ENCODE peak calls at places on chromosomes 5 and 9, in seven cellular contexts. T is aorta, V is fibroblast of pulmonary artery, W is cardiac muscle cell, R is bronchial epithelial cell, B is IMR-90, C is fibroblast of mammary gland. D is an unnamed sample.

GRCh38 chr9:77927265-77927664 is 104.3 kb downstream of the GNAQ start:
- DNase-seq in W (no peak), B (peak; percentile 45), T (no peak), V (peak; percentile 62), R (no peak), C (peak; percentile 51), D (no peak)

GRCh38 chr9:132908635-132909034 is 29.9 kb downstream of the SPACA9 start:
- DNase-seq in R (no peak), C (no peak), B (no peak), T (no peak), W (no peak), V (no peak), D (no peak)

GRCh38 chr9:93582550-93582949 is 6.2 kb downstream of the PHF2 start:
- DNase-seq in C (no peak), R (no peak), B (no peak), T (peak; percentile 2), V (no peak), W (no peak), D (no peak)

GRCh38 chr9:35760651-35761050 is 6.6 kb upstream of the MSMP start:
- DNase-seq in T (peak; percentile 68), W (no peak), C (no peak), B (peak; percentile 41), V (peak; percentile 86), R (peak; percentile 36), D (peak; percentile 34)

GRCh38 chr9:90365646-90366045 is 277.0 kb downstream of the DIRAS2 start:
- DNase-seq in T (no peak), C (no peak), V (no peak), R (peak; percentile 43), W (no peak), B (no peak), D (no peak)

GRCh38 chr9:93603906-93604326 is 27.5 kb downstream of the PHF2 start:
- DNase-seq in V (no peak), T (peak; percentile 26), R (no peak), B (no peak), W (no peak), C (no peak), D (no peak)

GRCh38 chr5:34499001-34499734 is 157.0 kb upstream of the RAI14 start:
- DNase-seq in B (peak; percentile 90), V (peak; percentile 69), W (no peak), R (peak; percentile 91), C (peak; percentile 89), T (no peak), D (no peak)

GRCh38 chr9:36194326-36195000 is 3.7 kb downstream of the CLTA start:
- DNase-seq in C (no peak), V (no peak), B (peak; percentile 25), W (no peak), R (peak; percentile 59), T (no peak), D (no peak)

GRCh38 chr5:2895876-2896275 is 144.4 kb upstream of the IRX2 start:
- DNase-seq in C (no peak), R (no peak), W (no peak), V (no peak), B (no peak), T (no peak), D (no peak)

GRCh38 chr5:144187699-144188294 is 17.1 kb downstream of the KCTD16 start:
- DNase-seq in C (peak; percentile 96), V (peak; percentile 97), R (peak; percentile 91), W (no peak), B (peak; percentile 99), T (peak; percentile 82), D (peak; percentile 92)

GRCh38 chr9:86079421-86080111 is 19.8 kb downstream of the GOLM1 start:
- DNase-seq in C (peak; percentile 42), W (no peak), B (no peak), R (peak; percentile 77), T (no peak), V (peak; percentile 36), D (no peak)

GRCh38 chr9:109448223-109448622 is 49.9 kb downstream of the PTPN3 start:
- DNase-seq in T (no peak), B (peak; percentile 71), R (peak; percentile 74), V (peak; percentile 32), W (no peak), C (peak; percentile 63), D (no peak)

GRCh38 chr5:135038829-135039525 is 4.9 kb upstream of the PITX1 start:
- DNase-seq in V (no peak), B (no peak), R (peak; percentile 23), C (no peak), T (peak; percentile 47), W (no peak), D (no peak)

GRCh38 chr9:123157216-123157615 is 111.2 kb downstream of the STRBP start:
- DNase-seq in C (peak; percentile 43), R (peak; percentile 68), V (peak; percentile 24), B (peak; percentile 50), T (no peak), W (no peak), D (peak; percentile 1)

GRCh38 chr9:99176527-99177013 is 45.2 kb downstream of the ALG2 start:
- DNase-seq in W (no peak), T (no peak), B (no peak), V (no peak), R (no peak), C (no peak), D (no peak)
- H3K4me3 ChIP-seq in W (no peak overlapping the region), T (no peak overlapping the region), B (no peak overlapping the region), V (no peak overlapping the region), R (no peak overlapping the region), C (no peak overlapping the region), D (no peak overlapping the region)

DNA sequence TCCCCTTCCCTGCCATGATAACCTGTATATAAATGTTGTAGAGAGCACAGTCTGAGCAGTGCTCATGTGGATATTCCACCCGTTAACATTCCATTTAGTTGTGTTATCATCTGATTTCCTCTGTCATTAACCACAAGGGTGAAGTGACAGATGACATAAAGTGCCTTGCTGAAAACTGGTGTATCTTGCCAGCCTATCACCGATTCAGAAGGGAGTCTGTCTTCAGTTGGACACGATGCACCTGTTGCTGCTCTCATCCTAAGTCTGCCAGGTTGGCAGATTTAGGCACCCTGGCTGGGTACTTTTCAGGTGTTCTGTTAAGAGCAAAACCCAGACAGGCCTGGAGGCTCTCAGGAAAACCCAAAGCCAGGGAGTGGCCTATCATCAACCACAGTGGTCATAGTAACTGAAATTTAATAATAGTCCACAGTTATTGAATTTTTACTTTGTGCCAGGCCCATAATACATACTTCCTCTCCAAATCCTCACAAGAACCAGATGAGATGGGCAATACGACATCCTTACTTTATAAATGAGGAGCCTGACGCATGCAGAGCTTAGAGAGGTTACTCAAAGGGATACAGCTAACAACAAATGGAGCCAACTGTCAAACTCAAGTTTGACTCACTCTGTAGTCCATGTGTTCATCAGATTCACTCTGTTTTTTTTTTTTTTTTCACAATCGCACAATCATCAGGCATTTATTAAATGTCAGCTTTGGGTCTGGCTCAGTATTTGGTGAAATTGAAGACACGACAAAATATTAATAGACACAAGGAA is 100.7 kb upstream of the SPRY4 start:
- DNase-seq in R (no peak), W (no peak), T (no peak), C (peak; percentile 93), V (no peak), B (peak; percentile 74), D (peak; percentile 59)
- H3K4me3 ChIP-seq in R (no peak overlapping the region), W (no peak overlapping the region), T (no peak overlapping the region), C (no peak overlapping the region), V (no peak overlapping the region), B (no peak overlapping the region), D (no peak overlapping the region)

DNA sequence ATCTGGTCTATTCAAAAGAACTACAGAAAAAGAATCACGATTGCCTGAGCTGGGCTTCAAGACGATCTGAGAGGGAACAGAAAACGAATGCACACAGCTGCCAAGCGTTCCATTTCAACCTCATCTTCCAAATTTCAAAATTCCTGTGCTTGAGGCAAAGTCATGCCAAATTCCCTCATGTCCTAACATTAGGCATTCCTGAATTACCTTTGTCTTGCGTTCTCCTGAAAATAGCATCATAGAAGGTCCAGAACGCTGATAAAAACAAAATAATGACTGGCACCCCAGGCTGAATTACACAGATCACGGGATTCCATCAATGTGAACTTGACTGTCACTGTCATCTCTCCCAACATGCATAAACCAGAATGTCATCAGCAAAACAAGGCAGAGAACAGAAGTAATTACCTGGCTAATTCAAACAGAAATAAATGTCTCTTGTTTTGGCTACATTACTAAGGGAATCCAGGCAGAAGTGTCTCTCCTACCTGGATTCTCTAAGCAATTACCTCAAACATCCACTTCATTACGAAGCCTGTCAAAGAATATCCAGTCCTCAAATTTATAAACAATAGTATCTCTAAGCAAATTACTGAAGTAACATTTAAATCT is 12.0 kb upstream of the CDH6 start:
- DNase-seq in C (no peak), V (no peak), R (no peak), W (no peak), B (no peak), T (no peak), D (no peak)
- H3K4me3 ChIP-seq in C (no peak overlapping the region), V (no peak overlapping the region), R (no peak overlapping the region), W (no peak overlapping the region), B (no peak overlapping the region), T (no peak overlapping the region), D (no peak overlapping the region)

DNA sequence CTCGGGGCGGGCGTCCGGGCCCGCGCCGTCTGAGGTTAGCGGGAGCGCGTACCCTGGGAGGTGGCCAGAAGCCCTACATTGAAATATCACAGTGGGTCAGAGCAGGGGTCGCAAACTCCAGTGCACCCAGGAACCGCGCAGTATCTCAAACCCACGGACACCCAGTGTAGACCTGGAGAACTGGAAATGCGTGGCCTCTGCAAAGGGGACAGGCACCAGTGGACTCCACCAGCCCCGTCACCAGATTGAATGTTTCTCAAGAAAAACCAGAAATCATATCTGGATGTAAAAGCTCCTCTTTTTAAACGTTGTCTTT is 117.6 kb upstream of the SMIM23 start:
- DNase-seq in V (no peak), B (no peak), C (no peak), R (no peak), W (no peak), T (no peak), D (no peak)
- H3K4me3 ChIP-seq in V (no peak overlapping the region), B (no peak overlapping the region), C (no peak overlapping the region), R (no peak overlapping the region), W (no peak overlapping the region), T (no peak overlapping the region), D (no peak overlapping the region)

DNA sequence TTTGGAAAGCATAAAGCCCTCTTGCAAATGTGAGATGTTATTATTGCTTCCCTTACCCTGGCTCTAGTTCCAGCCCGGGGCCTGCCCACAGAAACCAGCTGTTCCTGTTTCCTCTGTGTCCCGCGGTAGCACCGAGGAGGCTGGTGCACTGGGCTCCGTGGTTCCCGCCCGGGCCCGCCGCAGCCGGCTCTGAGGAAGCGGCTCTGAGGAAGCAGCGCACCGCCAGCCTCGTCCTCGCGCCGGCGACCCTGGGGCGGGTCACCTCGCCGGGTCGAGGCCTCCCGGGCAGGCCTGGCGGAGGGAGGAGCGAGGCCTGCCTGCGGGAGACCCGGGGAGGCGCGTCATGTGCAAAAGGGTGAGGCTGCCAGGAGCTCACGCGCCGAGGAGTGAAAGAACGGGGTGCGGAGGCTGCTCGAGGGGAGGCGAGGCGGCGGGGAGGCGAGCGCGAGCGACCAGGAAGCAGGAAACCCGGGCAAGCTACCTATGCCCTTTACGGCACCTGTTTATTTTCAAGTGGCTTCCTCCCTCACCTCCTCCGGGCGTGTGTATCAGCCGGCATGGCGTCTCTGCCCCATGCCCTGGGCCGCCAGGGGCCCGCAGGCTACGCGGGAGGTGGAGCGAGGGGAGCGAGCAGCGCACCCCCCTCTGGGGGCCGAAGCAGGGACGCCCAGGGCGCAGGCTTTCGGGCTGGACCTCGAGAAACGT is 61.3 kb upstream of the MEGF10 start:
- DNase-seq in W (peak; percentile 33), B (peak; percentile 6), C (peak; percentile 11), R (no peak), V (peak; percentile 35), T (peak; percentile 86), D (no peak)
- H3K4me3 ChIP-seq in W (peak overlapping the region; percentile 9), B (peak overlapping the region; percentile 47), C (peak overlapping the region; percentile 55), R (peak overlapping the region; percentile 49), V (peak overlapping the region; percentile 58), T (peak overlapping the region; percentile 33), D (peak overlapping the region; percentile 49)

GRCh38 chr9:74083681-74084433 is 413.3 kb upstream of the RORB start:
- DNase-seq in T (no peak), V (no peak), W (no peak), C (no peak), R (no peak), B (no peak), D (no peak)
- H3K4me3 ChIP-seq in T (no peak overlapping the region), V (no peak overlapping the region), W (no peak overlapping the region), C (no peak overlapping the region), R (no peak overlapping the region), B (no peak overlapping the region), D (no peak overlapping the region)